ENCODE peak calls at places on chromosome 7, in five cellular contexts. H is GDM1; X is stimulated activated CD4-positive, alpha-beta T cell treated with anti-CD3 and anti-CD28 coated beads, TNF-alpha, amount 100 ng/mL, for 24 hours; J is ELR; L is T-helper 1 cell. G is an unnamed sample.

GRCh38 chr7:140659727-140660396 is 12.9 kb upstream of the ADCK2 start:
- DNase-seq in J (peak), X (no peak), L (no peak), H (no peak), G (no peak)

GRCh38 chr7:93442478-93443224 is 131.9 kb downstream of the CALCR start:
- DNase-seq in X (peak), L (peak), J (peak), H (no peak), G (peak)

GRCh38 chr7:43018446-43018845 is 86.3 kb downstream of the MRPL32 start:
- DNase-seq in X (no peak), L (no peak), H (no peak), J (peak), G (no peak)

GRCh38 chr7:158583143-158583542 is 4.5 kb downstream of the PTPRN2 start:
- DNase-seq in X (no peak), H (no peak), J (no peak), L (no peak), G (no peak)

GRCh38 chr7:96548664-96549063 is 161.0 kb downstream of the SEM1 start:
- DNase-seq in L (no peak), X (no peak), J (peak), H (no peak), G (no peak)

GRCh38 chr7:152615052-152615741 is 60.7 kb downstream of the XRCC2 start:
- DNase-seq in H (no peak), X (no peak), J (peak), L (no peak), G (no peak)

GRCh38 chr7:114405427-114405826 is 9.2 kb upstream of the FOXP2 start:
- DNase-seq in J (peak), L (no peak), X (no peak), H (no peak), G (no peak)

GRCh38 chr7:41255113-41255512 is 447.8 kb downstream of the INHBA start:
- DNase-seq in X (no peak), H (no peak), J (no peak), L (no peak), G (no peak)

GRCh38 chr7:144819566-144819965 is 16.3 kb downstream of the TPK1 start:
- DNase-seq in J (no peak), H (no peak), X (no peak), L (no peak), G (no peak)

GRCh38 chr7:98174334-98175259 is 36.6 kb upstream of the BHLHA15 start:
- DNase-seq in L (no peak), X (no peak), J (no peak), H (no peak), G (no peak)

GRCh38 chr7:99460651-99461050 is 5.3 kb downstream of the ATP5MF start:
- DNase-seq in L (no peak), J (no peak), X (no peak), H (no peak), G (no peak)

GRCh38 chr7:155000795-155001194 is 2.1 kb downstream of the PAXIP1 start:
- DNase-seq in J (no peak), X (no peak), L (no peak), H (no peak), G (no peak)

GRCh38 chr7:148537435-148537834 is 53.1 kb upstream of the C7orf33 start:
- DNase-seq in J (no peak), L (no peak), H (no peak), X (no peak), G (no peak)

GRCh38 chr7:41685684-41686083 is 17.2 kb downstream of the INHBA start:
- DNase-seq in J (peak), L (no peak), H (no peak), X (no peak), G (no peak)

GRCh38 chr7:127799535-127800305 is 147.7 kb downstream of the SND1 start:
- DNase-seq in J (no peak), X (no peak), H (no peak), L (no peak), G (no peak)

GRCh38 chr7:128932862-128933821 is 4.6 kb upstream of the IRF5 start:
- DNase-seq in L (peak), J (peak), X (peak), H (peak), G (no peak)

GRCh38 chr7:134823400-134823799 is 44.0 kb downstream of the CALD1 start:
- DNase-seq in X (no peak), H (no peak), J (peak), L (no peak), G (no peak)

GRCh38 chr7:99357701-99358490 is 16.6 kb upstream of the ARPC1B start:
- DNase-seq in J (no peak), H (no peak), X (no peak), L (no peak), G (no peak)

GRCh38 chr7:42181566-42181965 is 55.4 kb downstream of the GLI3 start:
- DNase-seq in H (no peak), X (no peak), J (no peak), L (no peak), G (no peak)

GRCh38 chr7:124718032-124718766 is 47.4 kb downstream of the GPR37 start:
- DNase-seq in H (no peak), J (peak), X (no peak), L (no peak), G (no peak)

GRCh38 chr7:117796889-117797288 is 76.4 kb downstream of the CTTNBP2 start:
- DNase-seq in X (no peak), H (no peak), J (no peak), L (no peak), G (no peak)

GRCh38 chr7:155279787-155280445 is 17.8 kb upstream of the INSIG1 start:
- DNase-seq in J (no peak), X (no peak), H (no peak), L (no peak), G (no peak)

GRCh38 chr7:64314493-64315020 is 796 bp downstream of the ZNF736 start:
- DNase-seq in J (peak), H (no peak), L (no peak), X (no peak), G (no peak)

GRCh38 chr7:123265853-123266252 is 66.1 kb upstream of the SLC13A1 start:
- DNase-seq in L (no peak), H (no peak), X (no peak), J (no peak), G (no peak)

GRCh38 chr7:44224216-44224950 is 23.6 kb downstream of the YKT6 start:
- DNase-seq in H (no peak), X (no peak), J (no peak), L (no peak), G (no peak)

GRCh38 chr7:21278944-21279343 is 148.9 kb upstream of the SP4 start:
- DNase-seq in X (no peak), J (no peak), L (no peak), H (no peak), G (no peak)

GRCh38 chr7:12111461-12112405 is 99.4 kb upstream of the TMEM106B start:
- DNase-seq in X (peak), L (no peak), J (peak), H (no peak), G (no peak)

GRCh38 chr7:116173051-116174028 is 37.0 kb upstream of the TES start:
- DNase-seq in X (no peak), L (peak), J (peak), H (no peak), G (no peak)

G was measured in stimulated activated effector memory CD8-positive, alpha-beta T cell treated with anti-CD3 and anti-CD28 coated beads, Interleukin-12 subunit alpha, Interleukin-12 subunit beta, amount 100 ng/mL, for 72 hours.